ENCODE peak calls at places on chromosomes 3 and 15, in nine cellular contexts. R, G, D, W, P, S, U, A and M are unnamed samples.

GRCh38 chr3:128910006-128910405 is 30.6 kb downstream of the ACAD9 start:
- DNase-seq in R (no peak), G (no peak), D (no peak), W (no peak), P (no peak), S (no peak), U (no peak), A (no peak), M (no peak)

GRCh38 chr3:62149962-62150361 is 223.4 kb downstream of the FEZF2 start:
- DNase-seq in R (no peak), G (peak), D (no peak), W (no peak), P (no peak), S (peak), U (peak), A (peak), M (no peak)

GRCh38 chr15:98120561-98120960 is 160.1 kb downstream of the ARRDC4 start:
- DNase-seq in R (no peak), G (no peak), D (no peak), W (no peak), P (no peak), S (no peak), U (peak), A (no peak), M (no peak)

GRCh38 chr3:12854550-12854949 is 13.2 kb upstream of the RPL32 start:
- DNase-seq in R (no peak), G (no peak), D (no peak), W (no peak), P (no peak), S (no peak), U (no peak), A (no peak), M (no peak)

GRCh38 chr3:177251756-177252155 is 54.5 kb upstream of the TBL1XR1 start:
- DNase-seq in R (no peak), G (no peak), D (no peak), W (no peak), P (no peak), S (no peak), U (no peak), A (no peak), M (no peak)

GRCh38 chr15:22942877-22943276 is 37.3 kb downstream of the CYFIP1 start:
- DNase-seq in R (no peak), G (no peak), D (no peak), W (no peak), P (no peak), S (no peak), U (no peak), A (no peak), M (no peak)

GRCh38 chr15:84653584-84653909 is 536 bp downstream of the WDR73 start:
- DNase-seq in R (no peak), G (no peak), D (no peak), W (no peak), P (no peak), S (no peak), U (no peak), A (no peak), M (no peak)

GRCh38 chr3:33184863-33185262 is 33.7 kb downstream of the SUSD5 start:
- DNase-seq in R (no peak), G (no peak), D (no peak), W (no peak), P (no peak), S (no peak), U (peak), A (no peak), M (no peak)

GRCh38 chr15:68054658-68055223 is 626 bp downstream of the PIAS1 start:
- DNase-seq in R (no peak), G (peak), D (no peak), W (peak), P (peak), S (peak), U (peak), A (no peak), M (peak)

GRCh38 chr15:92451225-92451825 is 57.6 kb downstream of the ST8SIA2 start:
- DNase-seq in R (peak), G (peak), D (peak), W (no peak), P (no peak), S (no peak), U (peak), A (no peak), M (no peak)

GRCh38 chr3:66625464-66626216 is 124.8 kb upstream of the LRIG1 start:
- DNase-seq in R (no peak), G (peak), D (no peak), W (no peak), P (no peak), S (peak), U (peak), A (peak), M (no peak)

GRCh38 chr3:139718415-139718814 is 40.6 kb upstream of the NMNAT3 start:
- DNase-seq in R (no peak), G (peak), D (no peak), W (peak), P (no peak), S (peak), U (peak), A (peak), M (no peak)

GRCh38 chr3:138124689-138125420 is 7.3 kb downstream of the A4GNT start:
- DNase-seq in R (no peak), G (peak), D (no peak), W (no peak), P (no peak), S (peak), U (peak), A (no peak), M (no peak)

GRCh38 chr3:197266331-197266730 is 32.1 kb downstream of the DLG1 start:
- DNase-seq in R (no peak), G (no peak), D (no peak), W (no peak), P (no peak), S (no peak), U (no peak), A (no peak), M (no peak)

GRCh38 chr3:148023994-148024393 is 614.8 kb downstream of the ZIC1 start:
- DNase-seq in R (no peak), G (peak), D (no peak), W (no peak), P (no peak), S (peak), U (peak), A (no peak), M (no peak)

DNA sequence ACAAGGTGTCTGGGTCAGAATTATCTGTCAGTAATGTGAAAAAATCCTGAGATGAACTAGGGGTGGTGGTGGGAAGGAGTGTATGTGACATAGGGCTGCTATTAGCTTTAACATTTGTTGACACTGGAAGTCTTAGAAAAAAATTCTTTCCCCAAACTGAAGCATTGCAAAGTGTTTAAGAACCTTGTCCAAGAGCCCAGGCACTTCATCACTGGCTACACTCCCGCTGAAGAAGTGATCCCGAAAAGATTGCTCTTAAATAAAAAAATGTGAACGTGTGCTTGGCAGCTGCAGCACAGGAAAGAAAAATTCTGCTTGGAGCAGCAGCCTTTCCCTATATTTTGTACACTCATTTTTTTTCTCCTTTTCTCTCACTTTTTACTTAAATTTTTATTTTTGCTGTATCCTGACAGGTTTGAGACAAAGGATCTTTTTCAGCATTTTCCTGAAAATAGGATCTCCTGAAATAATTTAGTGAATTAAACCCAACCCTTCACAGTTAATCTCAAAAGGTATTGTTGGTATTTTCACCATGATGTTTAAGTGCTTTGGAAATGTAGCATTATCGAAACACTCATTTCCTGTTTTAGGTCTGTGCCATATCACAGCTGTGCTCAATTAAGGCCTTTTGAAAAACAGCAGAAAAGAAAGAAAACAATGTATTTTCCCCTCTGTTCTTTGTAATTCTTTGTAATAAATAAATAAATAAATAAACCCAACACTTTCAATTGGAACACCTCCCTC is 477.6 kb downstream of the ZNF385D start:
- DNase-seq in R (no peak), G (peak), D (no peak), W (no peak), P (no peak), S (peak), U (no peak), A (peak), M (no peak)
- TF ChIP-seq CTCF in R (no peak), G (no peak), D (no peak), W (no peak), P (no peak), S (no peak), U (no peak), A (no peak), M (no peak)

GRCh38 chr15:51726302-51727073 is 11.0 kb downstream of the LYSMD2 start:
- DNase-seq in R (no peak), G (peak), D (peak), W (no peak), P (no peak), S (peak), U (peak), A (peak), M (no peak)
- TF ChIP-seq CTCF in R (no peak), G (no peak), D (no peak), W (no peak), P (no peak), S (no peak), U (no peak), A (no peak), M (no peak)

GRCh38 chr15:32656091-32656860 is 14.8 kb downstream of the SCG5 start:
- DNase-seq in R (no peak), G (no peak), D (no peak), W (no peak), P (no peak), S (no peak), U (no peak), A (no peak), M (no peak)

GRCh38 chr15:32657941-32658340 is 16.4 kb downstream of the SCG5 start:
- DNase-seq in R (no peak), G (no peak), D (no peak), W (no peak), P (no peak), S (no peak), U (no peak), A (no peak), M (no peak)

GRCh38 chr15:32652178-32652577 is 10.7 kb downstream of the SCG5 start:
- DNase-seq in R (no peak), G (no peak), D (peak), W (no peak), P (no peak), S (no peak), U (no peak), A (no peak), M (no peak)

GRCh38 chr15:32659340-32659831 is 17.9 kb downstream of the SCG5 start:
- DNase-seq in R (no peak), G (peak), D (peak), W (no peak), P (no peak), S (no peak), U (peak), A (no peak), M (no peak)

DNA sequence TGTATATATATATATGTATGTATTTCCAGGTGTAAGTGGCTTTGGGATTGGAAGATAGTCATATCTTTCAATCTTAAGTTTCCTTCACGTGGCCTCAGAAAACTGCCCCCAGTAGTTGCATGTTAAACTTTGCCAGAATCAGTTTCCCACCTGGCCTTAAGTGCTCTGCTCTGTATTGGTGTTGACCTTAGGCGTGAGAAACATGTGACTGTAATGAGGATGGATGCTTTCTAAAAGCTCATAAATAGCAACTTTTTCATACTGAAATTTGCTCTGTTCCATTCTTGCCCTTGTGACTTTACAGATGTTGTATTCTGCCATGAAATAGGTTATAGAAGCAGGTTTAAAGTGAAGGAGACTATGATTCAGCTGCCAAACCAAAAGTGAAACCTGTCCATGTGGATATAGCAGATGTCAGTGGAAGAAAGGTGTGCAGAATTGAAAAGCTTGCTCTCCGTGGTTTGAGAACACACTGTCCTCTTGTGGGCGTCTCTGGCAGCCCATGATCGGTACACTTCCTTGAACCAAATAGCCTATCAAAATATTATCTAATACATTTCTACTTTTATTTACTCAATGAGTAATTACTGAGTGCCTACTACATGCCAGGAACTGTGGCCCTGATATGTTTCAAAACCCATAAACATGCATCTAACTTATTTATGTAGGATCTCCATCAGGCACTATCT is 15.8 kb downstream of the SCG5 start:
- DNase-seq in R (no peak), G (no peak), D (no peak), W (no peak), P (no peak), S (no peak), U (peak), A (no peak), M (no peak)
- TF ChIP-seq CTCF in R (peak), G (no peak), D (no peak), W (no peak), P (peak), S (no peak), U (peak), A (no peak), M (no peak)

DNA sequence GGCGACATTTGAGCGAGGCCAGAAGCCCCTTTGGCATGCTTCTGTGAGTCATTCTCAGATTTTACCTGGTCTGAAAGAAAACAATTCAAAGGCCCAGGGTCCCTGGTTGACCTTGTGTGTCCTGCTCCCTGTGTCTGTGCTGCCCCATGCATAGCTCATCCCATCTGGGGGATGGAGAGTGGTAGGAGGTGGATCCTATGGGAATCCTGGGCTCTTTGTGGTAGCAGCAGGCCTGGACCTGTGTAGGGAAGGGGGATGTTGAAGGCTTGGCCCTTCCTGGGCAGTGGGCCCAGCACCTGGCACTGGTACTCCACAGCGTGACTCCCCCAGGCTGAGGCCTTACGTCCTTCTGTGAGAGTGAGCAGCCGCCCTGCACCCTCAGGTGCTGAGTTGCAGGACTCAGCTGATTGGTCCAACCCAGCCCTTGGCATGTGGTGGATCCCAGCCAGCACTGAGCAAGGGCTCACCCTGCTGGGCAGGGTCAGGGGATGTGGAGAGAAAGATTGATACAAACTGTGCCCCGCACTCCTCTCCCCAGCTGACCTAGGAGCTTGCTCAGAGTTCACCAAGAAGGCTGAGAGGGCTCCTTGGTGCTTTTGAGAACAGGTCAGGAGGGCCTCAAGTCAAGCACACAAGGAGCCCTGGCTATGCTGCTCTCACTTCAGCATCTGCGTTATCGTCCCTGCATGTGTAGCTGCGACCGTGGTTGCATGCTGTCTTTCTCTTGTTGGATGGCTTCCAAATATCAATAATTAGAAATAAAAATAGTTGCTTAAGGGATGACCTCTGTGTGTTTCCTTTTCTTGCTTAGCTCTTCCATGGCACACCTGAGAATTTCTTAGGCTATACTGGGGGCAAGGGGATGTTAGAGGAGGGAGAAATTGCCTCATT is 21.4 kb upstream of the JMJD7 start:
- DNase-seq in R (no peak), G (no peak), D (no peak), W (no peak), P (no peak), S (no peak), U (peak), A (no peak), M (no peak)
- TF ChIP-seq CTCF in R (no peak), G (no peak), D (no peak), W (no peak), P (no peak), S (no peak), U (peak), A (no peak), M (no peak)

GRCh38 chr3:122314467-122314866 is 10.6 kb upstream of the CSTA start:
- DNase-seq in R (no peak), G (peak), D (peak), W (no peak), P (no peak), S (no peak), U (no peak), A (no peak), M (no peak)

GRCh38 chr3:122322095-122323075 is 2.7 kb upstream of the CSTA start:
- DNase-seq in R (no peak), G (no peak), D (no peak), W (no peak), P (no peak), S (no peak), U (no peak), A (no peak), M (no peak)

GRCh38 chr3:122315619-122316018 is 9.4 kb upstream of the CSTA start:
- DNase-seq in R (no peak), G (no peak), D (no peak), W (no peak), P (no peak), S (no peak), U (no peak), A (no peak), M (no peak)

GRCh38 chr3:122316368-122316767 is 8.7 kb upstream of the CSTA start:
- DNase-seq in R (no peak), G (no peak), D (no peak), W (no peak), P (no peak), S (no peak), U (no peak), A (no peak), M (no peak)

GRCh38 chr3:122318620-122319019 is 6.4 kb upstream of the CSTA start:
- DNase-seq in R (no peak), G (no peak), D (peak), W (no peak), P (no peak), S (no peak), U (no peak), A (no peak), M (no peak)
- TF ChIP-seq CTCF in R (no peak), G (no peak), D (no peak), W (no peak), P (no peak), S (no peak), U (no peak), A (no peak), M (no peak)

GRCh38 chr3:70823622-70824021 is 511.2 kb upstream of the MDFIC2 start:
- DNase-seq in R (no peak), G (no peak), D (no peak), W (no peak), P (no peak), S (no peak), U (no peak), A (no peak), M (no peak)

GRCh38 chr3:70822777-70823176 is 510.3 kb upstream of the MDFIC2 start:
- DNase-seq in R (no peak), G (no peak), D (no peak), W (no peak), P (no peak), S (no peak), U (no peak), A (no peak), M (no peak)

GRCh38 chr3:70821602-70822001 is 509.2 kb upstream of the MDFIC2 start:
- DNase-seq in R (no peak), G (no peak), D (no peak), W (no peak), P (no peak), S (no peak), U (no peak), A (no peak), M (no peak)

GRCh38 chr3:70818145-70818544 is 505.7 kb upstream of the MDFIC2 start:
- DNase-seq in R (peak), G (no peak), D (no peak), W (no peak), P (no peak), S (no peak), U (no peak), A (no peak), M (no peak)

GRCh38 chr3:70820397-70820796 is 508.0 kb upstream of the MDFIC2 start:
- DNase-seq in R (no peak), G (no peak), D (no peak), W (no peak), P (no peak), S (no peak), U (no peak), A (no peak), M (no peak)
- TF ChIP-seq CTCF in R (no peak), G (no peak), D (no peak), W (no peak), P (no peak), S (no peak), U (no peak), A (no peak), M (no peak)

GRCh38 chr15:82108489-82109078 is 62.8 kb upstream of the MEX3B start:
- DNase-seq in R (no peak), G (peak), D (no peak), W (peak), P (peak), S (peak), U (peak), A (no peak), M (no peak)
- TF ChIP-seq CTCF in R (peak), G (peak), D (peak), W (peak), P (peak), S (peak), U (peak), A (peak), M (peak)

GRCh38 chr15:53807500-53807899 is 48.0 kb upstream of the WDR72 start:
- DNase-seq in R (no peak), G (no peak), D (no peak), W (no peak), P (no peak), S (no peak), U (no peak), A (no peak), M (no peak)

GRCh38 chr15:53808058-53808703 is 48.7 kb upstream of the WDR72 start:
- DNase-seq in R (no peak), G (no peak), D (no peak), W (no peak), P (peak), S (peak), U (peak), A (no peak), M (no peak)

GRCh38 chr15:53811530-53811929 is 52.1 kb upstream of the WDR72 start:
- DNase-seq in R (no peak), G (no peak), D (no peak), W (no peak), P (peak), S (peak), U (peak), A (no peak), M (no peak)
- TF ChIP-seq CTCF in R (peak), G (no peak), D (no peak), W (peak), P (peak), S (no peak), U (no peak), A (no peak), M (no peak)